ENCODE peak calls at places on chromosomes 1 and 21, in five cellular contexts. L is heart right ventricle, D is body of pancreas, H is WERI-Rb-1, C is spleen. K is an unnamed sample. For H3K9me3, the result is how much of the 10 kb centered on the place peaks cover.

GRCh38 chr1:231376101-231376500 is 38.0 kb downstream of the SPRTN start:
- DNase-seq in D (no peak), C (no peak), L (no peak), H (no peak), K (no peak)

GRCh38 chr1:85984677-85985076 is 171.9 kb downstream of the COL24A1 start:
- DNase-seq in D (no peak), H (no peak), L (no peak), C (no peak), K (no peak)

GRCh38 chr21:32248616-32249550 is 30.0 kb downstream of the MIS18A start:
- DNase-seq in L (no peak), C (no peak), H (peak), D (no peak), K (no peak)

GRCh38 chr1:36731226-36732037 is 248.7 kb upstream of the CSF3R start:
- DNase-seq in C (no peak), H (peak), D (no peak), L (no peak), K (no peak)

GRCh38 chr1:156419863-156420208 is 50.8 kb downstream of the RHBG start:
- DNase-seq in H (peak), D (no peak), C (no peak), L (no peak), K (no peak)

GRCh38 chr1:239386453-239387303 is at the start of gene CHRM3:
- DNase-seq in H (peak), L (peak), C (no peak), D (peak), K (no peak)

GRCh38 chr1:35505911-35506798 is 51.0 kb downstream of the KIAA0319L start:
- DNase-seq in C (no peak), H (no peak), L (peak), D (peak), K (peak)

GRCh38 chr1:185408675-185409270 is 91.7 kb upstream of the IVNS1ABP start:
- DNase-seq in H (no peak), D (no peak), C (no peak), L (no peak), K (no peak)

GRCh38 chr1:18907021-18907913 is 4.9 kb upstream of the ALDH4A1 start:
- DNase-seq in L (peak), D (peak), C (peak), H (peak), K (peak)

GRCh38 chr1:3786468-3787346 is 9.6 kb downstream of the LRRC47 start:
- DNase-seq in C (no peak), H (no peak), D (no peak), L (no peak), K (no peak)

GRCh38 chr1:159920651-159921050 is 4.7 kb downstream of the TAGLN2 start:
- DNase-seq in C (peak), H (no peak), D (no peak), L (no peak), K (no peak)
- H3K9me3 ChIP-seq in C (under half), H (under half), D (under half), L (under half), K (under half)

DNA sequence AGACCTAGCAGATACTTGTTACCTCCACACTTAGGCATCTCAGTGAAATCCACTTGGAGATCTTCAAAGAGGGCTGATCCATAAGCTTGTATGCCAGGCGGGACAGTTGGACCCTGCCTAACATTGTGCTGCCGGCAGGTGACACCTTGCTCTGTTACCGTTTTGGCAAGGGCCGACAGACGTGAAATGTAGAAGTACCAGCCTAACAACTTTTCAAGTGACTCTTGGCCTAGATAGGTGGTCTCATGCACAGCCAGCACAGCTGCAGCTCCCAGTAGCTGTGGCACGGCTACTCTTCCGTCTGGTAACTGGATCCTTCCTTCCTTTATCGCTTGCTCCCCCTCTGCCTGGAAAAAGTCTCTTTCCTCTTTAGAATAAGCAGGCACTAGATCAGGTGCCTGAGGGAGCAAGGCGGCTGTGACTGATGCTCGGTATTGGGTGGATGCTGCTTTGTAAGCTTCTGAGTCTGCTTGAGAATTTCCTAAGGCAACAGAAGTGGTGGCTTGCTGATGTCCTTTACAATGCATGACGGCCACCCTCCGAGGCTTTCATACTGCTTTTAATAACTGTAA is 713.5 kb downstream of the AMY1C start:
- DNase-seq in L (no peak), D (no peak), H (no peak), C (no peak), K (no peak)
- H3K9me3 ChIP-seq in L (under half), D (under half), H (under half), C (half or more), K (under half)

DNA sequence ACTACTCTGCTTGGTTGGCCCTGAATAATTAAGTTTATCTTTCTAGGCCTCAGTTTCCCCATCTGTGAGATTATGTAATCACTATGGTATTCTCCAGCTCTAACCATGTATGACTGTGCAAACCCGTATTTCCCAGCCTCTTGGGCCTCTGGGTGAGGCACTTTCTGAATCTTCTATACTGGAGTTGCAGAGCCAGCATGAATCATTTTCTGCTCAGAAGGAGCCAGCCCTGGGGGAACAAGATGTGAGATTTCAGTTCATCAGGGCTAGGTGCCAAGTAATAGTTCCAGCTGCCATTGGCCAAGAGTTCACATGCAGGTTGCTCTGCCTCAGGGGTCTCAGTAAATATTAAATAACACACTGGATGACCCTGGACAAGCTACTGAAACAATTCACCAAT is 47.7 kb upstream of the USP24 start:
- DNase-seq in C (no peak), D (no peak), H (no peak), L (no peak), K (no peak)
- H3K9me3 ChIP-seq in C (under half), D (under half), H (under half), L (under half), K (under half)

DNA sequence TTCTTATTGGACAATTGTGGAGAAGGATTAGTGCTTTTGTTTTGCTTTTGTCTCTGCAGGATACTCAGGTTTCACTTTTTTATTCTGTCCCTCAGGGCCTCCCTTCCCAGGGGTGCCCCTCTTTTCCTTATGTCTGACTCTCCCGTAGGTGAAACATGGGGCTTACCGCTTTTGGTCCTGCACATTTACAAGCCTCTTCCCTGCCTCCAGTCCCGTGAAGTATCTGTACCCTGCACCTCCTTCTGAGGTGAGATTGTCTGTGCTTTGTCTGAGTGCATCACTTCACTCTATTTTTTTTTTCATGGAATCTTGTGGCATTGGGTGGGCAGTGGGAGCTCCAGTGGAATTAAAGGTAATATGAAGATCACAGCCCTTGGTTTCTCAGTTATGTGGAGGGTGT is 758.1 kb upstream of the TPTE start:
- DNase-seq in C (no peak), H (no peak), D (no peak), L (no peak), K (no peak)
- H3K9me3 ChIP-seq in C (half or more), H (under half), D (under half), L (under half), K (under half)

DNA sequence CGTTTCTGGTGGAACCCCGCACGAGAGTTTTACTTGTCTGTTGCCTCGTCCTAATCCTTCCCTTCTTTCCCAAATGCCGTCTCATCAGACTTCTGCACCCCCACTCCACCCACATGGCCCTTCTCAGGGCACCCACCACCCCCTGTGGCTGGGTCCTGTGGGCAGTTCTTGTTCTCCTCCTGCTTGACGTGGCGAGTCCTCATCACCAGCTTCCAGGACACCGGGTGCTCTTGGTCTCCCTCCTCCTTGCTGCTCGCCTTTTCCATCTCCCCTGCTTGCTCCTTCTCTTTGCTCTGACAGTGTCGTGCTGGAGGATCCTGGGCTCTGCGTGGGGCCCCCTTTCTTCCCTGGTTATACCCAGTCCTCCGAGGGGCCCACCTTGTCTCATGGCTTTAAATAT is 51.8 kb downstream of the B3GALT5 start:
- DNase-seq in C (no peak), D (no peak), L (no peak), H (no peak), K (no peak)
- H3K9me3 ChIP-seq in C (under half), D (under half), L (under half), H (under half), K (under half)

GRCh38 chr1:2055911-2056575 is 5.8 kb downstream of the PRKCZ start:
- DNase-seq in D (no peak), C (no peak), H (no peak), L (no peak), K (no peak)
- H3K9me3 ChIP-seq in D (under half), C (under half), H (under half), L (under half), K (under half)

GRCh38 chr1:223776075-223776814 is 63.9 kb downstream of the CAPN2 start:
- DNase-seq in L (no peak), D (peak), C (no peak), H (no peak), K (no peak)

GRCh38 chr1:223780926-223781325 is 64.8 kb downstream of the TP53BP2 start:
- DNase-seq in H (peak), C (no peak), L (no peak), D (no peak), K (no peak)

GRCh38 chr1:223783676-223784075 is 62.1 kb downstream of the TP53BP2 start:
- DNase-seq in H (no peak), L (no peak), D (no peak), C (no peak), K (no peak)

GRCh38 chr1:223776826-223777454 is 64.6 kb downstream of the CAPN2 start:
- DNase-seq in L (no peak), H (no peak), C (no peak), D (no peak), K (no peak)

GRCh38 chr1:223780318-223780717 is 65.4 kb downstream of the TP53BP2 start:
- DNase-seq in C (no peak), H (no peak), D (no peak), L (no peak), K (no peak)
- H3K9me3 ChIP-seq in C (under half), H (under half), D (under half), L (under half), K (under half)